ENCODE peak calls at places on chromosomes 6 and 20, in five cellular contexts. Z, S, G, L and V are unnamed samples.

GRCh38 chr20:61436674-61437279 is 184.7 kb downstream of the CDH4 start:
- DNase-seq in S (no peak), L (no peak), Z (no peak), G (no peak), V (no peak)

GRCh38 chr20:37142708-37143107 is 36.4 kb upstream of the RPN2 start:
- DNase-seq in S (no peak), G (no peak), L (no peak), Z (no peak), V (no peak)

GRCh38 chr6:26016326-26017275 is 54.0 kb downstream of the TRIM38 start:
- DNase-seq in G (no peak), S (peak; percentile 69), L (no peak), Z (no peak), V (peak; percentile 41)

GRCh38 chr6:75205776-75206334 is at the start of gene COL12A1:
- DNase-seq in S (peak; percentile 96), G (peak; percentile 22), L (peak; percentile 96), Z (peak; percentile 30), V (peak; percentile 99)

GRCh38 chr6:87929843-87930288 is 117.8 kb upstream of the SPACA1 start:
- DNase-seq in S (peak; percentile 63), Z (peak; percentile 88), L (peak; percentile 89), G (peak; percentile 13), V (peak; percentile 63)

GRCh38 chr20:50594591-50595432 is 84.6 kb downstream of the PTPN1 start:
- DNase-seq in Z (peak; percentile 42), G (no peak), S (no peak), L (no peak), V (no peak)

GRCh38 chr6:149963212-149963461 is 606 bp upstream of the ULBP1 start:
- DNase-seq in G (no peak), S (no peak), L (no peak), Z (no peak), V (no peak)

GRCh38 chr6:126040826-126041225 is 54.5 kb downstream of the TRMT11 start:
- DNase-seq in G (no peak), L (no peak), Z (no peak), S (no peak), V (no peak)

GRCh38 chr20:44028868-44029847 is 114.5 kb downstream of the TOX2 start:
- DNase-seq in S (no peak), Z (no peak), L (no peak), G (no peak), V (no peak)
- TF ChIP-seq POLR2A in S (no peak), Z (no peak), L (no peak), G (no peak), V (no peak)

GRCh38 chr6:2842139-2842552 is 483 bp upstream of the SERPINB1 start:
- DNase-seq in S (no peak), Z (no peak), G (no peak), L (no peak), V (no peak)

GRCh38 chr6:2840794-2841061 is 935 bp downstream of the SERPINB1 start:
- DNase-seq in L (no peak), S (no peak), Z (no peak), G (no peak), V (no peak)

GRCh38 chr6:2843138-2843740 is 1.6 kb upstream of the SERPINB1 start:
- DNase-seq in L (no peak), Z (no peak), G (no peak), S (no peak), V (no peak)

GRCh38 chr6:2839982-2840793 is 1.5 kb downstream of the SERPINB1 start:
- DNase-seq in S (no peak), Z (no peak), G (no peak), L (no peak), V (no peak)

DNA sequence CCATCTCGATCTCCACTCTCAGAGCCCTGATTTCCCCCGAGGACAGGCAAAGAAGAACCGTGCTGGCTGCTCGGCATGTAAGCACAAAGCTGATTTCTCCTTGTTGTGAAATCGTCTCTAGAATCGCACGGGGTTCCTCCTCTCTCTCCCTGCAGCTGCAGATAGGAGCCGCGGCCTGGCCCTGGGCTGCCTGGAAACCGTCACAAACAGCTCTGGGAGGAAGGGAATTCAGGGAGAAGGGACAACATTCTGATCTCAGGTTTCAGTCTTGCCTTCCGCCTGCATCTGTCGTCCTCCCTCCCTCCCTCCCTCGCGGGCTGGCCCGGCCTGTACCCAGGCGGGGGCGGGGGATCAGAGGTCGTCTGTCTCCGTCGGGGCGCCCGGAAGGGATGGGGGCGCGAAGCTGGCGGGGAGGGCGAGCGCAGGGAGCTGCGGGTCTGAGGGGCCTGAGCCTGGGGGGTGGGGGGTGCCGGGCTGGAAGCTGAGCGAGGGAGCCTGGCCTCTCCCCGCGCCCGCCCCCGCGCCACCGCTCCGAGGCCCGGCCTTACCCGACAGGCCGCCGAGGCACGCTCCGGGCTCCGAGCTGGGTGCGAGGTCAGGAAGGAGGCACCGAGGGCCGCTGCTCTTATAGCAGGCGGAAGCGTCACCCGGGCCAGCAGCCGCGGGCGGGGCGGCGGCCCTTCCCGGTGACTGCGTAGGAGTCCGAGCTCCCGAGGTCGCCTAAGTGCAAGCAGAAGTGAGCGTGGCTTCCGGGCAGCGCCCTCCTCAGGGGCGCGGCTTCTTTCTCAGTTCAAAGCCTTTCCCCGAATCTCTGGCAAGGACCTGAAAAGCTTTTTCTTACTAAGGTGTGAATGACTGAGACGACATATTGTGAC is at the start of gene SERPINB1:
- DNase-seq in S (peak; percentile 75), G (peak; percentile 75), Z (peak; percentile 89), L (peak; percentile 68), V (peak; percentile 81)
- TF ChIP-seq CTCF in S (no peak), G (no peak), Z (peak; percentile 5), L (no peak), V (no peak)

DNA sequence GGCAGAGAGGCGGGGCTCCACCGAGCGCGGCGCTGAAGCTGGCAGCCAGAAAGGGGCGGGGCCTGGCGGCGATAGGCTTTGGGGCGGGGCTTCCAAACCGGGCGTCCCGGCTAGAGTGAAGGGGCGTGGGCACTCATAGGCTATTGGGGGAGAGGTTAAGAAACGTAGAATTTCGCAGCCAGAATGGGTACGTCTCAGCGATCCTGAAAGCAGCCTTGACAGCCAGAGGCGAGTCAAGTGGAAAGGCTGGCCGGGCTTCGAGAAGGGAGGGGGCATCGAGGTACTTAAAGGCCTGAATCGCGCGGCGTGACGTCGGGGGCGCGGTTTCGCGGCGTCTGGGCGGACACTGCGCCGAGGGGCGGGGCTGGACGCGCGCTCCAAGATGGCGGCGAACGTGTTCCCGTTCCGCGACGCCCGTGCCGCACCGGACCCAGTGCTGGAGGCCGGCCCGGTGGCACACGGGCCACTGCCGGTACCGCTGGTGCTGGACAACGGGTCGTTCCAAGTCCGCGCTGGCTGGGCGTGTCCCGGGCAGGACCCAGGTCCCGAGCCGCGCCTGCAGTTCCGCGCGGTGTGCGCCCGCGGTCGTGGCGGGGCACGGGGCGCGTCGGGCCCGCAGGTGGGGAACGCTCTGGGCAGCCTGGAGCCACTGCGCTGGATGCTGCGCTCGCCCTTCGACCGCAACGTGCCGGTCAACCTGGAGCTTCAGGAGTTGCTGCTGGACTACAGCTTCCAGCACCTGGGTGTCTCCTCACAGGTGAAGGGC is at the start of gene ACTR5:
- DNase-seq in L (peak; percentile 88), Z (peak; percentile 93), S (peak; percentile 92), G (peak; percentile 77), V (peak; percentile 96)
- TF ChIP-seq POLR2A in L (no peak), Z (peak; percentile 51), S (peak; percentile 36), G (peak; percentile 57), V (no peak)

GRCh38 chr6:142956726-142957125 is 11.8 kb upstream of the HIVEP2 start:
- DNase-seq in S (no peak), G (no peak), L (no peak), Z (no peak), V (no peak)

GRCh38 chr6:142952614-142953013 is 7.6 kb upstream of the HIVEP2 start:
- DNase-seq in G (no peak), L (no peak), Z (peak; percentile 51), S (no peak), V (no peak)

GRCh38 chr6:142950291-142950690 is 5.3 kb upstream of the HIVEP2 start:
- DNase-seq in Z (no peak), S (no peak), G (no peak), L (no peak), V (no peak)

GRCh38 chr6:142954844-142955243 is 9.9 kb upstream of the HIVEP2 start:
- DNase-seq in L (no peak), G (no peak), Z (no peak), S (no peak), V (no peak)

GRCh38 chr6:142953373-142954273 is 8.6 kb upstream of the HIVEP2 start:
- DNase-seq in Z (no peak), S (no peak), L (no peak), G (no peak), V (no peak)
- TF ChIP-seq CTCF in Z (no peak), S (no peak), L (no peak), G (no peak), V (no peak)